ENCODE peak calls at places on chromosomes 11 and 22, in ten cellular contexts. P is RPMI8226, W is RWPE1, L is left ventricle myocardium inferior, F is heart left ventricle, H is dermis blood vessel endothelial cell, I is T-helper 17 cell, Y is progenitor cell of endocrine pancreas, D is NCI-H460, V is SK-N-SH. O is an unnamed sample.

GRCh38 chr11:37141707-37142106 is 543.7 kb upstream of the RAG2 start:
- DNase-seq in P (no peak), W (no peak), L (no peak), F (no peak), H (no peak), I (no peak), Y (no peak), D (no peak), V (no peak), O (no peak)

GRCh38 chr22:40462195-40462988 is 92.0 kb downstream of the SGSM3 start:
- DNase-seq in P (no peak), W (no peak), L (no peak), F (no peak), H (no peak), I (no peak), Y (no peak), D (no peak), V (no peak), O (no peak)

GRCh38 chr11:118342503-118343161 is at the start of gene CD3D:
- DNase-seq in P (no peak), W (no peak), L (no peak), F (no peak), H (no peak), I (peak), Y (no peak), D (no peak), V (no peak), O (no peak)

GRCh38 chr11:102666331-102666957 is 39.1 kb downstream of the MMP27 start:
- DNase-seq in P (peak), W (peak), L (no peak), F (no peak), H (peak), I (no peak), Y (no peak), D (peak), V (peak), O (peak)

GRCh38 chr11:129372609-129373488 is 2.8 kb upstream of the BARX2 start:
- DNase-seq in P (no peak), W (no peak), L (no peak), F (no peak), H (no peak), I (no peak), Y (no peak), D (no peak), V (peak), O (no peak)

GRCh38 chr11:45182902-45183301 is 36.5 kb downstream of the PRDM11 start:
- DNase-seq in P (peak), W (no peak), L (no peak), F (peak), H (peak), I (no peak), Y (no peak), D (no peak), V (peak), O (peak)

GRCh38 chr11:8006349-8006977 is 19.3 kb downstream of the EIF3F start:
- DNase-seq in P (peak), W (peak), L (peak), F (peak), H (peak), I (peak), Y (peak), D (peak), V (peak), O (peak)

GRCh38 chr11:30025396-30026139 is 8.7 kb upstream of the KCNA4 start:
- DNase-seq in P (no peak), W (no peak), L (no peak), F (no peak), H (no peak), I (no peak), Y (no peak), D (no peak), V (no peak), O (no peak)

GRCh38 chr22:49415219-49415951 is 412.3 kb downstream of the BRD1 start:
- DNase-seq in P (no peak), W (no peak), L (no peak), F (no peak), H (no peak), I (no peak), Y (no peak), D (no peak), V (no peak), O (no peak)

GRCh38 chr11:120873966-120874365 is 149.9 kb upstream of the TBCEL start:
- DNase-seq in P (no peak), W (no peak), L (no peak), F (no peak), H (no peak), I (no peak), Y (no peak), D (no peak), V (no peak), O (no peak)